ENCODE peak calls at places on chromosomes 1 and 21, in seven cellular contexts. One of them, this sample, is unnamed.

GRCh38 chr1:162285149-162285561 is 91.5 kb downstream of the SPATA46 start:
- DNase-seq in activated T-helper 1 cell treated with anti-CD3 and anti-CD28 coated beads, Interleukin-12 subunit alpha, Interleukin-12 subunit beta, Interleukin-2, Interleukin-4 antibody, amounts not matched to agents 30 ng/mL and 10 ng/mL and 1 ng/mL, durations not matched to agents 14 hours and 24 hours and 36 hours: no peak
- DNase-seq in memory B cell: no peak
- DNase-seq in GM13977: no peak
- DNase-seq in H7: no peak
- DNase-seq in activated CD8-positive, alpha-beta memory T cell treated with anti-CD3 and anti-CD28 coated beads for 1 hour: no peak
- DNase-seq in MM.1S: peak
- DNase-seq in this sample: peak

GRCh38 chr21:34073749-34074282 is 438 bp downstream of the MRPS6 start:
- DNase-seq in MM.1S: peak
- DNase-seq in H7: peak
- DNase-seq in activated CD8-positive, alpha-beta memory T cell treated with anti-CD3 and anti-CD28 coated beads for 1 hour: no peak
- DNase-seq in activated T-helper 1 cell treated with anti-CD3 and anti-CD28 coated beads, Interleukin-12 subunit alpha, Interleukin-12 subunit beta, Interleukin-2, Interleukin-4 antibody, amounts not matched to agents 30 ng/mL and 10 ng/mL and 1 ng/mL, durations not matched to agents 14 hours and 24 hours and 36 hours: peak
- DNase-seq in GM13977: peak
- DNase-seq in memory B cell: peak
- DNase-seq in this sample: peak

GRCh38 chr1:179937668-179938259 is 16.8 kb upstream of the CEP350 start:
- DNase-seq in activated T-helper 1 cell treated with anti-CD3 and anti-CD28 coated beads, Interleukin-12 subunit alpha, Interleukin-12 subunit beta, Interleukin-2, Interleukin-4 antibody, amounts not matched to agents 30 ng/mL and 10 ng/mL and 1 ng/mL, durations not matched to agents 14 hours and 24 hours and 36 hours: no peak
- DNase-seq in GM13977: no peak
- DNase-seq in activated CD8-positive, alpha-beta memory T cell treated with anti-CD3 and anti-CD28 coated beads for 1 hour: no peak
- DNase-seq in memory B cell: no peak
- DNase-seq in MM.1S: no peak
- DNase-seq in H7: no peak
- DNase-seq in this sample: no peak

GRCh38 chr1:110879758-110880606 is 7.0 kb downstream of the CD53 start:
- DNase-seq in H7: no peak
- DNase-seq in memory B cell: no peak
- DNase-seq in activated T-helper 1 cell treated with anti-CD3 and anti-CD28 coated beads, Interleukin-12 subunit alpha, Interleukin-12 subunit beta, Interleukin-2, Interleukin-4 antibody, amounts not matched to agents 30 ng/mL and 10 ng/mL and 1 ng/mL, durations not matched to agents 14 hours and 24 hours and 36 hours: peak
- DNase-seq in activated CD8-positive, alpha-beta memory T cell treated with anti-CD3 and anti-CD28 coated beads for 1 hour: peak
- DNase-seq in MM.1S: no peak
- DNase-seq in GM13977: peak
- DNase-seq in this sample: peak

GRCh38 chr1:85015826-85016225 is 18.9 kb upstream of the MCOLN2 start:
- DNase-seq in H7: no peak
- DNase-seq in activated T-helper 1 cell treated with anti-CD3 and anti-CD28 coated beads, Interleukin-12 subunit alpha, Interleukin-12 subunit beta, Interleukin-2, Interleukin-4 antibody, amounts not matched to agents 30 ng/mL and 10 ng/mL and 1 ng/mL, durations not matched to agents 14 hours and 24 hours and 36 hours: no peak
- DNase-seq in activated CD8-positive, alpha-beta memory T cell treated with anti-CD3 and anti-CD28 coated beads for 1 hour: no peak
- DNase-seq in memory B cell: no peak
- DNase-seq in MM.1S: no peak
- DNase-seq in GM13977: no peak
- DNase-seq in this sample: no peak

GRCh38 chr1:116817582-116818064 is 63.4 kb downstream of the CD2 start:
- DNase-seq in H7: peak
- DNase-seq in activated T-helper 1 cell treated with anti-CD3 and anti-CD28 coated beads, Interleukin-12 subunit alpha, Interleukin-12 subunit beta, Interleukin-2, Interleukin-4 antibody, amounts not matched to agents 30 ng/mL and 10 ng/mL and 1 ng/mL, durations not matched to agents 14 hours and 24 hours and 36 hours: peak
- DNase-seq in MM.1S: peak
- DNase-seq in activated CD8-positive, alpha-beta memory T cell treated with anti-CD3 and anti-CD28 coated beads for 1 hour: peak
- DNase-seq in memory B cell: peak
- DNase-seq in GM13977: peak
- DNase-seq in this sample: peak

GRCh38 chr1:151984313-151984956 is 9.2 kb downstream of the S100A10 start:
- DNase-seq in activated T-helper 1 cell treated with anti-CD3 and anti-CD28 coated beads, Interleukin-12 subunit alpha, Interleukin-12 subunit beta, Interleukin-2, Interleukin-4 antibody, amounts not matched to agents 30 ng/mL and 10 ng/mL and 1 ng/mL, durations not matched to agents 14 hours and 24 hours and 36 hours: peak
- DNase-seq in activated CD8-positive, alpha-beta memory T cell treated with anti-CD3 and anti-CD28 coated beads for 1 hour: no peak
- DNase-seq in MM.1S: peak
- DNase-seq in H7: no peak
- DNase-seq in GM13977: peak
- DNase-seq in memory B cell: no peak
- DNase-seq in this sample: no peak

GRCh38 chr1:193104496-193104905 is 713 bp downstream of the GLRX2 start:
- DNase-seq in activated CD8-positive, alpha-beta memory T cell treated with anti-CD3 and anti-CD28 coated beads for 1 hour: no peak
- DNase-seq in MM.1S: peak
- DNase-seq in GM13977: peak
- DNase-seq in memory B cell: no peak
- DNase-seq in H7: peak
- DNase-seq in activated T-helper 1 cell treated with anti-CD3 and anti-CD28 coated beads, Interleukin-12 subunit alpha, Interleukin-12 subunit beta, Interleukin-2, Interleukin-4 antibody, amounts not matched to agents 30 ng/mL and 10 ng/mL and 1 ng/mL, durations not matched to agents 14 hours and 24 hours and 36 hours: peak
- DNase-seq in this sample: peak

GRCh38 chr1:175155473-175155856 is 37.1 kb downstream of the KIAA0040 start:
- DNase-seq in activated CD8-positive, alpha-beta memory T cell treated with anti-CD3 and anti-CD28 coated beads for 1 hour: no peak
- DNase-seq in activated T-helper 1 cell treated with anti-CD3 and anti-CD28 coated beads, Interleukin-12 subunit alpha, Interleukin-12 subunit beta, Interleukin-2, Interleukin-4 antibody, amounts not matched to agents 30 ng/mL and 10 ng/mL and 1 ng/mL, durations not matched to agents 14 hours and 24 hours and 36 hours: no peak
- DNase-seq in H7: no peak
- DNase-seq in memory B cell: no peak
- DNase-seq in MM.1S: peak
- DNase-seq in GM13977: no peak
- DNase-seq in this sample: no peak

GRCh38 chr1:67687649-67688048 is 2.6 kb downstream of the GADD45A start:
- DNase-seq in memory B cell: no peak
- DNase-seq in MM.1S: no peak
- DNase-seq in activated T-helper 1 cell treated with anti-CD3 and anti-CD28 coated beads, Interleukin-12 subunit alpha, Interleukin-12 subunit beta, Interleukin-2, Interleukin-4 antibody, amounts not matched to agents 30 ng/mL and 10 ng/mL and 1 ng/mL, durations not matched to agents 14 hours and 24 hours and 36 hours: no peak
- DNase-seq in GM13977: no peak
- DNase-seq in activated CD8-positive, alpha-beta memory T cell treated with anti-CD3 and anti-CD28 coated beads for 1 hour: no peak
- DNase-seq in H7: no peak
- DNase-seq in this sample: no peak

GRCh38 chr1:8152731-8153702 is 126.9 kb upstream of the ERRFI1 start:
- DNase-seq in H7: no peak
- DNase-seq in MM.1S: no peak
- DNase-seq in activated T-helper 1 cell treated with anti-CD3 and anti-CD28 coated beads, Interleukin-12 subunit alpha, Interleukin-12 subunit beta, Interleukin-2, Interleukin-4 antibody, amounts not matched to agents 30 ng/mL and 10 ng/mL and 1 ng/mL, durations not matched to agents 14 hours and 24 hours and 36 hours: peak
- DNase-seq in GM13977: no peak
- DNase-seq in activated CD8-positive, alpha-beta memory T cell treated with anti-CD3 and anti-CD28 coated beads for 1 hour: peak
- DNase-seq in memory B cell: no peak
- DNase-seq in this sample: no peak

GRCh38 chr1:178341218-178341956 is 155.4 kb downstream of the CLEC20A start:
- DNase-seq in memory B cell: no peak
- DNase-seq in GM13977: no peak
- DNase-seq in activated CD8-positive, alpha-beta memory T cell treated with anti-CD3 and anti-CD28 coated beads for 1 hour: no peak
- DNase-seq in activated T-helper 1 cell treated with anti-CD3 and anti-CD28 coated beads, Interleukin-12 subunit alpha, Interleukin-12 subunit beta, Interleukin-2, Interleukin-4 antibody, amounts not matched to agents 30 ng/mL and 10 ng/mL and 1 ng/mL, durations not matched to agents 14 hours and 24 hours and 36 hours: no peak
- DNase-seq in H7: peak
- DNase-seq in MM.1S: no peak
- DNase-seq in this sample: no peak

GRCh38 chr21:42959754-42960153 is 14.6 kb upstream of the PKNOX1 start:
- DNase-seq in GM13977: no peak
- DNase-seq in activated T-helper 1 cell treated with anti-CD3 and anti-CD28 coated beads, Interleukin-12 subunit alpha, Interleukin-12 subunit beta, Interleukin-2, Interleukin-4 antibody, amounts not matched to agents 30 ng/mL and 10 ng/mL and 1 ng/mL, durations not matched to agents 14 hours and 24 hours and 36 hours: no peak
- DNase-seq in activated CD8-positive, alpha-beta memory T cell treated with anti-CD3 and anti-CD28 coated beads for 1 hour: no peak
- DNase-seq in H7: peak
- DNase-seq in memory B cell: no peak
- DNase-seq in MM.1S: no peak
- DNase-seq in this sample: no peak

GRCh38 chr1:94335950-94336349 is 82.2 kb upstream of the ABCD3 start:
- DNase-seq in activated T-helper 1 cell treated with anti-CD3 and anti-CD28 coated beads, Interleukin-12 subunit alpha, Interleukin-12 subunit beta, Interleukin-2, Interleukin-4 antibody, amounts not matched to agents 30 ng/mL and 10 ng/mL and 1 ng/mL, durations not matched to agents 14 hours and 24 hours and 36 hours: no peak
- DNase-seq in GM13977: peak
- DNase-seq in memory B cell: no peak
- DNase-seq in activated CD8-positive, alpha-beta memory T cell treated with anti-CD3 and anti-CD28 coated beads for 1 hour: no peak
- DNase-seq in MM.1S: peak
- DNase-seq in H7: peak
- DNase-seq in this sample: peak

GRCh38 chr1:32242341-32242851 is 4.6 kb upstream of the FAM167B start:
- DNase-seq in activated CD8-positive, alpha-beta memory T cell treated with anti-CD3 and anti-CD28 coated beads for 1 hour: no peak
- DNase-seq in H7: peak
- DNase-seq in GM13977: peak
- DNase-seq in activated T-helper 1 cell treated with anti-CD3 and anti-CD28 coated beads, Interleukin-12 subunit alpha, Interleukin-12 subunit beta, Interleukin-2, Interleukin-4 antibody, amounts not matched to agents 30 ng/mL and 10 ng/mL and 1 ng/mL, durations not matched to agents 14 hours and 24 hours and 36 hours: no peak
- DNase-seq in MM.1S: no peak
- DNase-seq in memory B cell: no peak
- DNase-seq in this sample: no peak

GRCh38 chr21:20169812-20170576 is 828.2 kb upstream of the NCAM2 start:
- DNase-seq in memory B cell: no peak
- DNase-seq in H7: no peak
- DNase-seq in activated T-helper 1 cell treated with anti-CD3 and anti-CD28 coated beads, Interleukin-12 subunit alpha, Interleukin-12 subunit beta, Interleukin-2, Interleukin-4 antibody, amounts not matched to agents 30 ng/mL and 10 ng/mL and 1 ng/mL, durations not matched to agents 14 hours and 24 hours and 36 hours: no peak
- DNase-seq in GM13977: no peak
- DNase-seq in activated CD8-positive, alpha-beta memory T cell treated with anti-CD3 and anti-CD28 coated beads for 1 hour: no peak
- DNase-seq in MM.1S: no peak
- DNase-seq in this sample: no peak

GRCh38 chr1:160739098-160739511 is at the start of gene SLAMF7:
- DNase-seq in MM.1S: peak
- DNase-seq in activated CD8-positive, alpha-beta memory T cell treated with anti-CD3 and anti-CD28 coated beads for 1 hour: no peak
- DNase-seq in memory B cell: no peak
- DNase-seq in GM13977: peak
- DNase-seq in H7: no peak
- DNase-seq in activated T-helper 1 cell treated with anti-CD3 and anti-CD28 coated beads, Interleukin-12 subunit alpha, Interleukin-12 subunit beta, Interleukin-2, Interleukin-4 antibody, amounts not matched to agents 30 ng/mL and 10 ng/mL and 1 ng/mL, durations not matched to agents 14 hours and 24 hours and 36 hours: no peak
- DNase-seq in this sample: peak

GRCh38 chr1:55316494-55316893 is 101.3 kb upstream of the USP24 start:
- DNase-seq in memory B cell: no peak
- DNase-seq in H7: no peak
- DNase-seq in GM13977: no peak
- DNase-seq in activated T-helper 1 cell treated with anti-CD3 and anti-CD28 coated beads, Interleukin-12 subunit alpha, Interleukin-12 subunit beta, Interleukin-2, Interleukin-4 antibody, amounts not matched to agents 30 ng/mL and 10 ng/mL and 1 ng/mL, durations not matched to agents 14 hours and 24 hours and 36 hours: no peak
- DNase-seq in activated CD8-positive, alpha-beta memory T cell treated with anti-CD3 and anti-CD28 coated beads for 1 hour: no peak
- DNase-seq in MM.1S: no peak
- DNase-seq in this sample: no peak

GRCh38 chr21:42107881-42108553 is 36.9 kb downstream of the UMODL1 start:
- DNase-seq in H7: peak
- DNase-seq in activated CD8-positive, alpha-beta memory T cell treated with anti-CD3 and anti-CD28 coated beads for 1 hour: peak
- DNase-seq in memory B cell: peak
- DNase-seq in GM13977: peak
- DNase-seq in activated T-helper 1 cell treated with anti-CD3 and anti-CD28 coated beads, Interleukin-12 subunit alpha, Interleukin-12 subunit beta, Interleukin-2, Interleukin-4 antibody, amounts not matched to agents 30 ng/mL and 10 ng/mL and 1 ng/mL, durations not matched to agents 14 hours and 24 hours and 36 hours: peak
- DNase-seq in MM.1S: peak
- DNase-seq in this sample: peak

GRCh38 chr1:63843010-63843409 is 69.2 kb downstream of the ROR1 start:
- DNase-seq in activated CD8-positive, alpha-beta memory T cell treated with anti-CD3 and anti-CD28 coated beads for 1 hour: no peak
- DNase-seq in GM13977: no peak
- DNase-seq in memory B cell: no peak
- DNase-seq in H7: no peak
- DNase-seq in MM.1S: no peak
- DNase-seq in activated T-helper 1 cell treated with anti-CD3 and anti-CD28 coated beads, Interleukin-12 subunit alpha, Interleukin-12 subunit beta, Interleukin-2, Interleukin-4 antibody, amounts not matched to agents 30 ng/mL and 10 ng/mL and 1 ng/mL, durations not matched to agents 14 hours and 24 hours and 36 hours: no peak
- DNase-seq in this sample: no peak

GRCh38 chr1:176206006-176206960 is 803 bp downstream of the COP1 start:
- DNase-seq in GM13977: peak
- DNase-seq in MM.1S: peak
- DNase-seq in H7: peak
- DNase-seq in activated T-helper 1 cell treated with anti-CD3 and anti-CD28 coated beads, Interleukin-12 subunit alpha, Interleukin-12 subunit beta, Interleukin-2, Interleukin-4 antibody, amounts not matched to agents 30 ng/mL and 10 ng/mL and 1 ng/mL, durations not matched to agents 14 hours and 24 hours and 36 hours: no peak
- DNase-seq in activated CD8-positive, alpha-beta memory T cell treated with anti-CD3 and anti-CD28 coated beads for 1 hour: no peak
- DNase-seq in memory B cell: no peak
- DNase-seq in this sample: peak

GRCh38 chr1:235642943-235643371 is 6.6 kb downstream of the GNG4 start:
- DNase-seq in MM.1S: no peak
- DNase-seq in activated CD8-positive, alpha-beta memory T cell treated with anti-CD3 and anti-CD28 coated beads for 1 hour: no peak
- DNase-seq in GM13977: no peak
- DNase-seq in activated T-helper 1 cell treated with anti-CD3 and anti-CD28 coated beads, Interleukin-12 subunit alpha, Interleukin-12 subunit beta, Interleukin-2, Interleukin-4 antibody, amounts not matched to agents 30 ng/mL and 10 ng/mL and 1 ng/mL, durations not matched to agents 14 hours and 24 hours and 36 hours: no peak
- DNase-seq in H7: peak
- DNase-seq in memory B cell: no peak
- DNase-seq in this sample: no peak

GRCh38 chr1:224359207-224359606 is 2.5 kb downstream of the CNIH4 start:
- DNase-seq in activated CD8-positive, alpha-beta memory T cell treated with anti-CD3 and anti-CD28 coated beads for 1 hour: no peak
- DNase-seq in activated T-helper 1 cell treated with anti-CD3 and anti-CD28 coated beads, Interleukin-12 subunit alpha, Interleukin-12 subunit beta, Interleukin-2, Interleukin-4 antibody, amounts not matched to agents 30 ng/mL and 10 ng/mL and 1 ng/mL, durations not matched to agents 14 hours and 24 hours and 36 hours: no peak
- DNase-seq in GM13977: no peak
- DNase-seq in memory B cell: no peak
- DNase-seq in MM.1S: no peak
- DNase-seq in H7: no peak
- DNase-seq in this sample: no peak

This sample was measured in DMS53.